ENCODE peak calls at places on chromosomes 13 and 19, in ten cellular contexts. T, M, F, U, C, G, I, B, D and O are unnamed samples.

GRCh38 chr19:32233091-32233490 is 112.3 kb upstream of the ZNF507 start:
- DNase-seq in U (no peak), M (no peak), T (no peak), B (no peak), G (no peak), F (no peak), D (no peak), C (no peak), I (no peak), O (no peak)

GRCh38 chr13:25561842-25562241 is 190.1 kb downstream of the ATP8A2 start:
- DNase-seq in I (no peak), G (no peak), U (no peak), D (no peak), T (no peak), M (no peak), F (no peak), C (no peak), B (no peak), O (no peak)

GRCh38 chr13:27338816-27339215 is 68.2 kb downstream of the RASL11A start:
- DNase-seq in F (no peak), I (peak; percentile 79), M (no peak), C (no peak), G (no peak), T (no peak), B (no peak), D (no peak), U (no peak), O (no peak)

GRCh38 chr13:99008577-99008976 is 30.7 kb upstream of the DOCK9 start:
- DNase-seq in B (no peak), M (no peak), U (no peak), T (no peak), C (no peak), D (no peak), F (no peak), G (no peak), I (no peak), O (no peak)

GRCh38 chr13:97977376-97977705 is 23.9 kb downstream of the IPO5 start:
- DNase-seq in T (no peak), U (no peak), F (no peak), G (no peak), I (no peak), M (no peak), B (no peak), C (no peak), D (no peak), O (peak; percentile 28)

GRCh38 chr13:54004026-54004699 is 975.5 kb downstream of the OLFM4 start:
- DNase-seq in B (no peak), C (no peak), F (no peak), D (no peak), T (no peak), M (no peak), U (no peak), I (no peak), G (no peak), O (no peak)

GRCh38 chr19:13951799-13952153 is 533 bp upstream of the DCAF15 start:
- DNase-seq in I (peak; percentile 17), C (no peak), B (no peak), G (no peak), D (no peak), F (no peak), T (no peak), M (no peak), U (no peak), O (no peak)

GRCh38 chr13:75635621-75636338 is at the start of gene LMO7:
- DNase-seq in U (peak; percentile 82), D (peak; percentile 53), F (peak; percentile 53), C (no peak), M (peak; percentile 49), T (peak; percentile 53), I (peak; percentile 45), G (peak; percentile 50), B (peak; percentile 85), O (peak; percentile 69)

GRCh38 chr19:7736148-7736547 is 4.2 kb upstream of the CLEC4G start:
- DNase-seq in F (no peak), I (no peak), G (no peak), D (no peak), C (no peak), T (no peak), B (no peak), M (no peak), U (no peak), O (no peak)

GRCh38 chr19:51354103-51354741 is 12.0 kb downstream of the ETFB start:
- DNase-seq in T (no peak), C (no peak), F (no peak), M (no peak), B (no peak), U (no peak), G (no peak), D (no peak), I (no peak), O (no peak)

GRCh38 chr19:39257227-39257626 is 8.6 kb upstream of the IFNL4 start:
- DNase-seq in I (no peak), F (no peak), D (no peak), T (no peak), C (no peak), U (no peak), M (no peak), B (no peak), G (no peak), O (no peak)

GRCh38 chr19:21655540-21656126 is 111.7 kb downstream of the ZNF100 start:
- DNase-seq in D (no peak), G (no peak), F (no peak), I (no peak), M (no peak), C (no peak), B (no peak), T (no peak), U (no peak), O (no peak)

GRCh38 chr13:114268344-114269280 is 12.8 kb upstream of the UPF3A start:
- DNase-seq in I (no peak), U (no peak), C (no peak), T (no peak), F (no peak), D (no peak), M (no peak), B (no peak), G (no peak), O (no peak)

GRCh38 chr13:99360696-99361095 is 53.5 kb upstream of the GPR183 start:
- DNase-seq in M (no peak), U (no peak), D (no peak), B (no peak), F (peak; percentile 7), I (no peak), G (no peak), C (no peak), T (no peak), O (no peak)

GRCh38 chr13:107873908-107874307 is 341.4 kb downstream of the LIG4 start:
- DNase-seq in M (peak; percentile 4), U (no peak), D (no peak), C (no peak), I (no peak), T (no peak), B (no peak), G (no peak), F (no peak), O (no peak)

GRCh38 chr13:101307181-101307701 is 109.1 kb downstream of the NALCN start:
- DNase-seq in C (no peak), M (peak; percentile 64), G (no peak), T (no peak), I (no peak), D (no peak), U (peak; percentile 97), B (peak; percentile 75), F (no peak), O (peak; percentile 94)

GRCh38 chr13:30441304-30441703 is 19.0 kb downstream of the UBE2L5 start:
- DNase-seq in I (peak; percentile 60), U (no peak), C (no peak), M (no peak), B (no peak), F (no peak), T (no peak), G (no peak), D (no peak), O (no peak)

DNA sequence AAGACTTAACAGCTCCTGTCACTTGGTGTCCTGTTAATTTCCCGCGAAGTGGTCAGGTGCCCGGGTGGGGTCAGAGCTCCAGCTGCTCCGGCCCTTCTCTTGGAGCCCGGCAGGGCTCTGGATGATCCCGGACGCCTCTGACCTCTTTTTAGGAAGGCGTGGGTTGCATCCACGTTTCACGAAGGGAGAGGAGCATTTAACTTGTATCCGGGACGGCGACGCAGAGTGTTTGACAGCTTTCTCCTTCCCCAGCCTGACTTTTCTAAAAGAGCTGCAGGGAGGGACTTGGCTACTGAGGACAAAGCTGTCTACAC is 656 bp downstream of the ZNF155 start:
- DNase-seq in T (no peak), U (no peak), F (no peak), I (no peak), C (no peak), D (no peak), M (no peak), G (peak; percentile 18), B (no peak), O (no peak)
- H3K4me3 ChIP-seq in T (peak overlapping the region; percentile 77), U (peak overlapping the region; percentile 77), F (peak overlapping the region; percentile 92), I (no peak overlapping the region), C (peak overlapping the region; percentile 57), D (peak overlapping the region; percentile 70), M (peak overlapping the region; percentile 83), G (peak overlapping the region; percentile 80), B (peak overlapping the region; percentile 94), O (peak overlapping the region; percentile 93)

DNA sequence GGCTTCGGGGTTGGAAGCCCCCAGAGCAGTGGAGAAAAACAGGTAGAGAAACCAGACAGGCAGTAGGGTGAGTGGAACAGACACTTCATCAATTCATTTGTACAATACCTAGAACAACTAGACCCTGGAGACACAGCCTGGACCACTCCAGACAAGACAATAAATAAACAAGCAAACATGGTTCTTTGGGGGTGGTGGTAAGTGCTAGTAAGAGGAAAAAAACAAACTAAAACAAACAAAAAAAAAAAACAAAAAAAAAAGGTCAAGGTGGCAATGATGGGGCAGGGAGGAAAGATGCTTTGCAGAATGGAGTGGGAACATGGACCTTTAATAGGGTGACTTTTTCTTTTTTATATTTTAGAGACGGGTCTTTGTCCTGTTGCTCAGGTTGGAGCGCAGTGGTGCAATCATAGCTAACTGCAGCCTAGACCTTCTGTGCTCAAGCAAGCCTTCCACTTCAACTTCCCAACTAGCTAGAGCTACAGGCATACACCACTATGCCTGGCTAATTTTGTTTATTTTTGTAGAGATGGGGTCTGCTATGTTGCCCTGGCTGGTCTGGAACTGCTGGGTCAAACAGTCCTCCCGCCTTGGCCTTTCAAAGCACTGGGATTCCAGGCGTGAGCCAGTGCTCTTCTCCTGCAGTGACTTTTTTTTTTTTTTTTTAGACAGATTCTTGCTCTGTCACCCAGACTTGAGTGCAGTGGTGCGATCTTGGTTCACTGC is 3.1 kb downstream of the JUNB start:
- DNase-seq in M (peak; percentile 76), T (no peak), F (no peak), B (no peak), I (no peak), U (peak; percentile 42), G (no peak), D (no peak), C (no peak), O (peak; percentile 76)
- TF ChIP-seq CTCF in M (no peak), T (no peak), F (no peak), B (no peak), I (no peak), U (no peak), G (no peak), D (no peak), C (no peak), O (no peak)

GRCh38 chr19:2488942-2489731 is 13.2 kb downstream of the GADD45B start:
- DNase-seq in B (peak; percentile 66), D (peak; percentile 79), T (peak; percentile 82), F (peak; percentile 47), M (peak; percentile 51), I (peak; percentile 68), G (peak; percentile 62), C (no peak), U (peak; percentile 49), O (peak; percentile 52)
- H3K4me3 ChIP-seq in B (peak overlapping the region; percentile 34), D (peak overlapping the region; percentile 45), T (peak overlapping the region; percentile 51), F (no peak overlapping the region), M (peak overlapping the region; percentile 12), I (peak overlapping the region; percentile 37), G (peak overlapping the region; percentile 70), C (no peak overlapping the region), U (peak overlapping the region; percentile 34), O (peak overlapping the region; percentile 46)

GRCh38 chr19:6551607-6552450 is 21.0 kb downstream of the TNFSF9 start:
- DNase-seq in T (no peak), U (no peak), F (no peak), B (no peak), D (no peak), M (no peak), C (no peak), G (no peak), I (no peak), O (no peak)
- TF ChIP-seq CTCF in T (no peak), U (no peak), F (no peak), B (no peak), D (no peak), M (no peak), C (peak; percentile 16), G (peak; percentile 19), I (peak; percentile 48), O (no peak)